ENCODE peak calls at places on chromosomes 4 and X, in four cellular contexts. H, B, Q and G are unnamed samples.

GRCh38 chrX:29215251-29215650 is 628.0 kb downstream of the IL1RAPL1 start:
- DNase-seq in B (no peak), H (no peak), Q (peak; percentile 4), G (no peak)

GRCh38 chr4:84498203-84499026 is 677 bp downstream of the NKX6-1 start:
- DNase-seq in H (peak; percentile 70), Q (peak; percentile 25), B (no peak), G (peak; percentile 59)

GRCh38 chrX:314049-314448 is 4.5 kb downstream of the GTPBP6 start:
- DNase-seq in Q (no peak), H (no peak), B (no peak), G (no peak)

GRCh38 chr4:82710202-82710929 is 88.2 kb downstream of the SCD5 start:
- DNase-seq in H (peak; percentile 18), Q (no peak), B (no peak), G (no peak)

GRCh38 chrX:153854702-153855101 is 24.4 kb upstream of the PDZD4 start:
- DNase-seq in H (no peak), B (no peak), Q (no peak), G (no peak)

GRCh38 chr4:100146756-100147155 is 43.5 kb downstream of the DDIT4L start:
- DNase-seq in Q (peak; percentile 20), H (no peak), B (no peak), G (no peak)

GRCh38 chrX:102516314-102516936 is at the start of gene TMSB15A:
- DNase-seq in H (peak; percentile 90), B (no peak), Q (no peak), G (peak; percentile 81)

GRCh38 chr4:110621839-110622751 is 782 bp downstream of the PITX2 start:
- DNase-seq in Q (peak; percentile 18), H (peak; percentile 63), B (no peak), G (peak; percentile 60)

GRCh38 chrX:138710866-138711331 is 618 bp downstream of the FGF13 start:
- DNase-seq in H (peak; percentile 57), Q (no peak), B (no peak), G (peak; percentile 56)

GRCh38 chr4:41471126-41471665 is 66.8 kb upstream of the LIMCH1 start:
- DNase-seq in B (no peak), H (no peak), Q (no peak), G (no peak)

GRCh38 chrX:20571611-20572010 is 304.9 kb upstream of the RPS6KA3 start:
- DNase-seq in Q (peak; percentile 22), H (peak; percentile 13), B (no peak), G (no peak)

GRCh38 chr4:153271820-153272219 is 67.6 kb downstream of the TRIM2 start:
- DNase-seq in B (no peak), Q (no peak), H (no peak), G (no peak)

GRCh38 chrX:118761950-118762725 is 34.7 kb downstream of the IL13RA1 start:
- DNase-seq in Q (peak; percentile 5), H (peak; percentile 35), B (no peak), G (no peak)

GRCh38 chr4:8108261-8108660 is 50.4 kb downstream of the ABLIM2 start:
- DNase-seq in Q (no peak), B (no peak), H (no peak), G (no peak)

GRCh38 chrX:104270916-104271512 is 16.3 kb upstream of the ESX1 start:
- DNase-seq in B (no peak), Q (peak; percentile 42), H (peak; percentile 65), G (peak; percentile 49)
- TF ChIP-seq CTCF in B (no peak), Q (peak; percentile 68), H (peak; percentile 72), G (peak; percentile 55)

GRCh38 chrX:54452920-54453319 is 12.7 kb downstream of the TSR2 start:
- DNase-seq in H (peak; percentile 57), B (no peak), Q (peak; percentile 17), G (peak; percentile 19)
- TF ChIP-seq CTCF in H (peak; percentile 44), B (no peak), Q (peak; percentile 27), G (no peak)

DNA sequence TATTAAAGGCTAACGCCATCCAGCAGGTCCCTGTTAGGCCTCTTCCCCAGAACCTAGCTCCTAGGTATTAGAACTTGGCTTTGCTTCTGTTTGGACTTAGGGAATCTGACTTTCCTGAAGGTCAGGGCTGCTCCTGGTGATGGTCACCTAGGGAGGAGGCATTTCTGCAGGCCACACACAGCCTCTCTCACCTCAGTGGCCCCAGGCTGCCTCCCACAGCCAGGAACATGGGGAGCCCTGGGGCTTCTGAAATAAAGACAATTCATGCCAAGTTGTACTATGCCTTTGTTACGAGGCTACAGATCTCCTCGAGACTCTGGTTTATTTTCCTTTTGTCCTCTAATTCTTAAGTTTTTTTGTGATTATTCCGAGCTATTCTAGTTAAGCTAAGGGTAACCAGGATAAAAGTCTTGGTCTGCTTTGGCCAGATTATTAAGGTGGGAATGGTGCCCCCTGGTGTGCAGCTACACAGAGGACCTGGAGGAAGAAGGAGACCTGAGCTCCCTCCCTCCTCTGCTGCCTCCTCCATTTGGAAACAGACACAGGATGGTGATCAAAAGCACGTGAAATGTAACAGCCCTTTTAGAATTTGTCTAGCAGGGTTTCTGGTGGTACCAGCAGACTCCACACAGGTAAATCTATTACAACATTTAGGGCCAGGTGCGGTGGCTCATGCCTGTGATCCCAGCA is 131.0 kb downstream of the DCLK2 start:
- DNase-seq in Q (peak; percentile 76), H (peak; percentile 58), B (no peak), G (peak; percentile 69)
- TF ChIP-seq CTCF in Q (peak; percentile 62), H (peak; percentile 49), B (no peak), G (peak; percentile 58)

GRCh38 chr4:137300776-137301175 is 231.5 kb downstream of the PCDH18 start:
- DNase-seq in H (no peak), B (no peak), Q (peak; percentile 75), G (no peak)
- TF ChIP-seq CTCF in H (no peak), B (no peak), Q (no peak), G (no peak)

GRCh38 chrX:100368167-100368566 is 41.9 kb downstream of the PCDH19 start:
- DNase-seq in H (peak; percentile 42), Q (peak; percentile 6), B (no peak), G (peak; percentile 16)
- TF ChIP-seq CTCF in H (peak; percentile 55), Q (peak; percentile 43), B (no peak), G (peak; percentile 51)

DNA sequence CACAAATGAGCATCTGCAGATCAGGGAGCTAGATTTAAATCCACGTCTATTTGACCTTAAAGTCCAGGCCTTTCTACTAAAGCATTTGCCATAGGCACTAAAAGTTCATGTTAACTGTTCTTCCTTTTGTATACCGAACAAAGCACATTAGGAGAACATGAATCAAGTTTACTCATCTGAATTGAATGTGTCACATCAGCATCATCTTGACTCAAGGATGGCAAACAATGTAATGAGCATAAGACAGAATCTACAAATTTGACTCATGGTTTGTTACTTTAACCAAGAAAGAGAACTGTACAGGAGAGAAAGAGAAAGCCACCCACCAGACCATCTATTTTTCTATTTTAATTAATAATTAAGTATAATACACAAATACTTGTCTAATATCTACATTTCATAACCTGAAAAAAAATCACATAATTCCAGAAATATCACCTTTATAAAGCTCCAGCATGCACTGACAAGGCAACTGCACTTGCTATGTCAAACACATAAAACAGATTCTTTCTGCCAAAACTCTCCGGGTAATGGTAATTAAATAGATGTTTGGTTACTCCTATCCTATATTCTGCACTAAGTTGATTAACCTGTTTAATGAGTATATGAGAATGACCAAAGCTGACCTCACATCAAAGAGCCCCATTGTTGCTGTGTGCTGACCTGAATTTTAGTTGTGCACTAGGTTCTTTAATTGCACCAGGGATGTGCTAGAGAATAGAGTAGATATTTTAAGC is 42.4 kb upstream of the LEF1 start:
- DNase-seq in B (no peak), Q (peak; percentile 40), H (no peak), G (no peak)
- TF ChIP-seq CTCF in B (no peak), Q (no peak), H (no peak), G (no peak)

GRCh38 chrX:135436456-135436855 is 14.7 kb downstream of the SMIM10L2A start:
- DNase-seq in Q (no peak), B (no peak), H (no peak), G (no peak)

GRCh38 chrX:135436966-135437866 is 15.5 kb downstream of the SMIM10L2A start:
- DNase-seq in H (no peak), B (no peak), Q (no peak), G (no peak)

GRCh38 chrX:135438734-135439043 is 16.9 kb downstream of the SMIM10L2A start:
- DNase-seq in B (no peak), Q (no peak), H (no peak), G (no peak)

GRCh38 chrX:135435933-135436332 is 14.2 kb downstream of the SMIM10L2A start:
- DNase-seq in B (no peak), H (no peak), Q (no peak), G (no peak)

GRCh38 chrX:135437867-135438733 is 16.4 kb downstream of the SMIM10L2A start:
- DNase-seq in H (no peak), B (no peak), Q (no peak), G (no peak)
- TF ChIP-seq CTCF in H (no peak), B (no peak), Q (no peak), G (no peak)

DNA sequence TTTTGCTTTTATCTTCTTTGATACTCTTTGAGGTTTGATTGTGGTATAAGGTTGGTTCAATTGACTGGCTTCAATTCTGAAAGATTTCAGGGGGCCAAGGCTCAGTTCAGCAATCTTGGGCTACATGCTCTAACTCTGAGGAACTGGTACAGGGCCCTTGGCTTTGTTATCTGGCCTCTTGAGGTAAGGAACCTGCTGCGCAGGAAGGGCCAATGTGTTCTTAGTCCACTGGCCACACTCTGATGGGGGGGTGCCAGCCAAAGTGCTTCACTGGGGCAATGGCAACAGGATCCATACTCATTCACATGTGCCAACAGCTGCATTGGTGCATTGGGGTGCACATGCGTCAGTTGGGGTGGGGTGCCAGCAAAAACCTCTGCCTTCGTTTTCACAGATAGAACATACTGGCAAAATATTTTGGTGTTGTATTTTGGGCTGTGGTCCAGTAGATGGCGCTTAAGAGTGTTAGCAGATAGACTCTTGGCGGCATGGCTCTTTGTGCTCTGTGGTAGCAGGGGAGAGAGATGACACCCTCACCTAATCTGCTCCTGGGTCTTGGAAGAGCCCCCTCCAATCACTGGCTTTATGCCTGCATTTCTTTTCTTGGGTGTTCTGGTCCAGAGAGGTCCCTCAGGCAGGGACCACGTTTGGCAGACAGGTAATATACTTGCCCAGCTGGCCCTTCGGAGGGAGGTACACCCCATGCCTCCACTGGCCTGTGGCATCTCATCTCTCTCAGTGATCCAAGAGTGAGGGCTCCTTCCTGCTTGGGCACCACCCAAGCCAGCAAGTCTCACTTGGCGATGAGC is 42.9 kb downstream of the NDST3 start:
- DNase-seq in B (no peak), H (peak; percentile 52), Q (peak; percentile 46), G (no peak)
- TF ChIP-seq CTCF in B (no peak), H (peak; percentile 60), Q (peak; percentile 69), G (peak; percentile 17)

DNA sequence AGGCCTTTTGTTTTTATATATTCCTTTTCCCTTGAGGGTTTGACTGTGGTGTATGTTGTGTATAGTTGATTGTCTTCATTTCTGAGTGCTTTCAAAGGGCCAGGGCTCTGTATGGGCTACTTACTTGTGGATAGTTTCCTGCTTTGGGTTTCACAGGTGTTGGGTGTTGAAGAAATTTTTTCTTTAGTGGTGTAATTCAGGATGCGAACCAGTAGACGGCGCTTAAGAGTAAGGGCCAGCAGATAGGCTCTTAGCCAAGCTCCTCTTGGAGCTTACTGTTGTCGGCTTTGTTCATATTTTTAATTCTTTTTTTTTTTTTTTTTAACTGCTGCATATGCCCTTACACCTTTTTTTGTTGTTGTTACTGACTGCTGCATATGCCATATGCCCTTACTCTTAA is 276.3 kb upstream of the GALNT7 start:
- DNase-seq in B (no peak), Q (peak; percentile 40), H (peak; percentile 15), G (no peak)
- TF ChIP-seq CTCF in B (no peak), Q (peak; percentile 90), H (peak; percentile 71), G (peak; percentile 55)